ENCODE peak calls at places on chromosomes 1 and 21, in six cellular contexts. F is substantia nigra, T is NCI-H748 treated with DMSO at 0.1 percent for 48 hours, H is omental fat pad, C is GM13977, O is ecto neural progenitor cell. M is an unnamed sample.

GRCh38 chr1:202101182-202101581 is 21.5 kb upstream of the GPR37L1 start:
- DNase-seq in F (peak; percentile 9), T (no peak), H (no peak), C (no peak), O (no peak), M (no peak)

GRCh38 chr1:29256395-29256794 is 20.1 kb downstream of the PTPRU start:
- DNase-seq in F (no peak), T (no peak), H (no peak), C (no peak), O (no peak), M (no peak)

GRCh38 chr1:200365897-200366426 is 43.9 kb downstream of the ZNF281 start:
- DNase-seq in F (no peak), T (no peak), H (no peak), C (no peak), O (no peak), M (no peak)

GRCh38 chr1:183164350-183164749 is 21.7 kb upstream of the LAMC2 start:
- DNase-seq in F (no peak), T (no peak), H (no peak), C (no peak), O (peak; percentile 56), M (no peak)

GRCh38 chr1:43800801-43801200 is 93.5 kb downstream of the ST3GAL3 start:
- DNase-seq in F (no peak), T (no peak), H (no peak), C (no peak), O (no peak), M (no peak)

GRCh38 chr1:66947267-66947666 is 22.5 kb downstream of the MIER1 start:
- DNase-seq in F (no peak), T (no peak), H (no peak), C (no peak), O (no peak), M (no peak)

GRCh38 chr1:43552813-43553212 is 22.1 kb downstream of the PTPRF start:
- DNase-seq in F (peak; percentile 94), T (no peak), H (no peak), C (no peak), O (no peak), M (no peak)

GRCh38 chr21:45288441-45288841 is 746 bp upstream of the POFUT2 start:
- DNase-seq in F (no peak), T (no peak), H (no peak), C (no peak), O (no peak), M (no peak)